ENCODE peak calls at places on chromosomes 2 and 18, in nine cellular contexts. X is Calu3, D is dorsolateral prefrontal cortex, S is neural crest cell, J is heart left ventricle, L is brain microvascular endothelial cell, Q is GM13977, K is K562, T is fibroblast of pulmonary artery. C is an unnamed sample.

GRCh38 chr2:205685314-205686230 is 3.3 kb downstream of the NRP2 start:
- DNase-seq in S (no peak), Q (no peak), J (no peak), D (no peak), T (peak), L (no peak), K (no peak), X (peak), C (no peak)

GRCh38 chr2:188969236-188970032 is 4.7 kb upstream of the COL3A1 start:
- DNase-seq in S (no peak), K (no peak), D (no peak), T (peak), X (no peak), Q (no peak), J (no peak), L (peak), C (no peak)

GRCh38 chr2:95346738-95347671 is 49.9 kb downstream of the KCNIP3 start:
- DNase-seq in J (no peak), Q (peak), K (peak), X (peak), S (peak), L (no peak), T (peak), D (no peak), C (no peak)

GRCh38 chr2:18133310-18133709 is 254.8 kb downstream of the KCNS3 start:
- DNase-seq in X (no peak), L (no peak), T (no peak), K (no peak), Q (no peak), S (no peak), D (no peak), J (no peak), C (no peak)

GRCh38 chr2:177165731-177166711 is 46.6 kb upstream of the HNRNPA3 start:
- DNase-seq in D (no peak), S (no peak), T (peak), L (peak), X (no peak), K (no peak), J (peak), Q (peak), C (no peak)

GRCh38 chr18:3114456-3114855 is 101.5 kb upstream of the LPIN2 start:
- DNase-seq in L (no peak), S (no peak), T (no peak), Q (no peak), X (no peak), K (no peak), J (no peak), D (no peak), C (no peak)

GRCh38 chr2:144426981-144427479 is 92.9 kb downstream of the ZEB2 start:
- DNase-seq in J (no peak), K (no peak), T (peak), Q (no peak), X (no peak), L (peak), D (no peak), S (no peak), C (no peak)

GRCh38 chr2:241984271-241984655 is 114.7 kb downstream of the RTP5 start:
- DNase-seq in J (no peak), S (no peak), T (no peak), D (peak), X (no peak), K (no peak), Q (no peak), L (no peak), C (no peak)

GRCh38 chr2:232761301-232761907 is 15.0 kb downstream of the KCNJ13 start:
- DNase-seq in X (peak), L (peak), J (no peak), T (peak), K (peak), S (no peak), Q (peak), D (no peak), C (no peak)

GRCh38 chr2:100193334-100193733 is 50.9 kb upstream of the AFF3 start:
- DNase-seq in D (no peak), S (no peak), X (peak), J (no peak), T (peak), L (no peak), K (no peak), Q (no peak), C (no peak)

GRCh38 chr2:134310450-134311079 is 56.7 kb downstream of the MGAT5 start:
- DNase-seq in L (no peak), J (no peak), S (no peak), D (no peak), Q (no peak), K (no peak), X (no peak), T (no peak), C (no peak)

DNA sequence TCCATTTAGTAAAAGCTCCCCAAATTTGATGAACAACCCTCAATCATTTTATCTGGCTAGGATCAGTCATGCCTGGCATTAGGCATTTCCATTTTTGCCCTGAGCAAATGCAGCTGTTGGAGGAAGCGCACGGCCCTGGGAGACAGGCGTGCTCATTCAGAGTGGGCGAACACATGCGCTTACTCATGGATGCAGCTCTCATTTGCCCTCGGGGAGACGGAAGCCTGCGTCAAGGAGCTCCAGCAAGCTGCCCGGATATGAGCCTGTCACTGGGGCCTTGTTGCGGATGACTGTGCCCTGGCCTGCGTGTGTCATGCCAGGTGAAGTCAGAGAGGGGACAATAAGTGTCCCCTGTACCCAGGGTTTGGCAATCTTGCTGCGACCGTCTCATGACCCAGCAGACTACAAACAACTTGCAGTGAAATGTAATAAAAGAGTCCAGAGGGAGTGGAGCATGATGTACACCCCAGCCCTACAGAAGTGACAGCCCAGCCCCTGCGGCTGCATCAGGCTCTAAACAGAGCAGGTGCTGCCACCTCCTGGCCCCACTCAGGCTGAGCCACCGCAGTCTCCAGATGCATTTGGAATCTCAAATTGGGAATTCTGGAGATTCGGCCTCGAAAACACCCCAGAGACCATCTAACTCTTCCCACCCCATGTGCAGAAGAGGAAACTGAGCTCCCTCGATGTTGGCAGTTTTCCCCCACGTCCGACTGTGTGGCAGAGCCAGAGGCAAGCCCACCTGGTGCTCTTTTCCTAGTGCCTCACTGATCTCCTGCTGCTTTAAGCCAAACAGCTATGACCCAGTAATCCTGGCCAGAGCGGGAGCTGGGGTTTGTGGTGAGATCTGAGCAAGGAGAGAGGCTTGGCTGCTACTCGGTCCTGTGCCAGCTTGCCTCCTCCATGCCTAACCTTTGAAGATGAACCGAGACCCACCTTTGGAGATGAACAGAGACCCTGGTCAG is 105.0 kb upstream of the ALK start:
- DNase-seq in T (peak), S (peak), Q (peak), D (peak), J (peak), K (peak), X (peak), L (peak), C (no peak)
- TF ChIP-seq CTCF in T (peak), S (peak), Q (peak), D (peak), J (peak), K (peak), X (peak), L (peak), C (no peak)

GRCh38 chr2:47014564-47015051 is 99.0 kb upstream of the MCFD2 start:
- DNase-seq in Q (no peak), S (no peak), J (no peak), K (no peak), D (peak), T (no peak), L (no peak), X (no peak), C (no peak)

GRCh38 chr2:47015206-47015605 is 99.6 kb upstream of the MCFD2 start:
- DNase-seq in S (no peak), J (no peak), K (no peak), T (no peak), Q (no peak), D (no peak), L (no peak), X (peak), C (no peak)

GRCh38 chr2:47017541-47017940 is 101.9 kb upstream of the MCFD2 start:
- DNase-seq in D (no peak), L (no peak), T (no peak), J (no peak), X (no peak), Q (no peak), S (no peak), K (no peak), C (no peak)

GRCh38 chr2:47015730-47016129 is 100.1 kb upstream of the MCFD2 start:
- DNase-seq in T (no peak), Q (no peak), S (no peak), L (no peak), J (no peak), K (no peak), X (no peak), D (no peak), C (no peak)

DNA sequence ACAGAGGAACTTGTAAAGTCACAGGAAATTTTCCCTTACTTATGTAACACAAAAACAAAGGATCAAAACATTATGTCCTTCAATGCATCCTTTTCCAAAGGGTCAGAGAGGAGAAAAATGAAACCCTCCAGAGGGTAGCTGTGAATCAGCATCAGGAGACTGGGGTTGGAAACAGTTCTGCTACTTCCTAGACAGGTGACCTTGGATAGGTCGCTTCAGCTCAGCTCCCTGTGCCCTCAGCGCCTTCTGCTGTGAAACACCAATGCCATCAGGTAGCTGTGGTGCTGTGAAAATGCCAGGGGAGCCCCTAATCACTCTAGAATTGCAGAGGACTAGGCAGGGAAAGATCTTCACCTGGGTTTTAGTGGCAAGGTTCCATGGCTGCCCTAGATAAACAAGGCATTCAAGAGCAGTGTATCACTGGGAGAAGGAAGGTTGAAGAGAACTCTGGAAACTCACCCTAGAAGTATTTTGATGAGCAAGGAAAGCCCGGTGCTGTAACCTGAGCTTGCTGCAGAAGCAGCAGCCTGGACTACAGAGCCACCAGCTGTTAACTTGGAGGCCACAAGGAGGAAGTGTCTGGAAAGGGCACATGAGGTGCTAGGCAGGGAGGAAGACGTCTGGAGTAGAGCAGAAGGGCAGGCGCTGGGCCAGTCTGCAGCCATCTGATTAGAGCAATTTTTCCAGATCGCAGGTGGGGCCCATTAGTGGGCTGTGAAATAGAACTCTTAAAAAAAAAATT is 100.7 kb upstream of the MCFD2 start:
- DNase-seq in L (peak), S (no peak), K (peak), Q (no peak), J (no peak), D (no peak), X (peak), T (peak), C (no peak)
- TF ChIP-seq CTCF in L (peak), S (no peak), K (no peak), Q (no peak), J (no peak), D (no peak), X (no peak), T (peak), C (no peak)

GRCh38 chr2:27955762-27956161 is 65.2 kb downstream of the BABAM2 start:
- DNase-seq in Q (no peak), X (no peak), L (no peak), T (peak), S (no peak), J (no peak), D (no peak), K (no peak), C (no peak)

GRCh38 chr2:27954261-27954673 is 63.7 kb downstream of the BABAM2 start:
- DNase-seq in T (peak), L (no peak), D (peak), X (no peak), J (no peak), Q (no peak), K (no peak), S (no peak), C (no peak)

GRCh38 chr2:27956895-27957294 is 66.4 kb downstream of the BABAM2 start:
- DNase-seq in X (no peak), D (no peak), L (peak), K (no peak), T (peak), J (no peak), Q (no peak), S (no peak), C (no peak)

GRCh38 chr2:27953077-27953476 is 62.5 kb downstream of the BABAM2 start:
- DNase-seq in X (no peak), S (no peak), L (no peak), J (no peak), D (no peak), T (no peak), K (no peak), Q (no peak), C (no peak)

GRCh38 chr2:27954771-27955384 is 64.3 kb downstream of the BABAM2 start:
- DNase-seq in S (no peak), T (peak), J (peak), X (peak), K (no peak), D (no peak), Q (peak), L (peak), C (peak)
- TF ChIP-seq CTCF in S (no peak), T (peak), J (peak), X (no peak), K (no peak), D (peak), Q (peak), L (peak), C (no peak)

DNA sequence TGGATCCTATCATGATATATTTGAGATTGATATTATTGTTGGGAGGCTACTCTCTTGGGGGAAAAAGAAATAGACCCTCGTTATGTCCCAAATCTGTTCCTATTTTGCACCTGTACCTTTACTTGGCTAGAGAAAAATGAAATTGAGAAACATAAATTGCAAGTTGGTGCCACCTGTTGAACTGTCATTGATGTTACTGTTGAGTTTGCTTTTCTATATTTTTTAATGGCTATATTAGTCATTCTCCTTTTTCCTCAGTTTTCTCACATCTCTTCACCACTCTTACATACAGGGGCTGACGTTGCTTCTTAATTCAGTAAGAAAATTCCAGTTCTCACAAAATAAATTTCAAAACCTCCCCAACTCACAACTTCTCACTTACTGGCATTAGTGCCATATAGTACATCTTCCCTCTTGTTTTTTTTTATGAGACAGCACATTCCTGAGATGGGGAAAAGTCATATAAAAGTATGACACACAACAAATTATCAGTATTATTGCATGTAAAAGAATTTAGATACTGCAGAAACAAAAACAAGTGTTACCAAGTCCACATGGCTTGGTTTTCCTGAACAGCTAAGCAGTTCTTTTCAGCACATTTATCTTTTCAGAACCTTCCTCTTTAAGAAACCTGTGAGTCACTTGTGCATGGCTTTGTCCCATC is 348.3 kb upstream of the DSEL start:
- DNase-seq in Q (no peak), D (no peak), S (no peak), K (no peak), J (no peak), L (peak), X (no peak), T (peak), C (no peak)
- TF ChIP-seq CTCF in Q (no peak), D (no peak), S (no peak), K (no peak), J (no peak), L (no peak), X (no peak), T (no peak), C (no peak)